ENCODE peak calls at places on chromosomes 2 and 18, in six cellular contexts. B is HepG2, P is endothelial cell of umbilical vein, N is NB4, S is esophagus squamous epithelium, J is H54. A is an unnamed sample.

GRCh38 chr2:240235149-240235803 is 94.8 kb upstream of the OTOS start:
- DNase-seq in B (no peak), P (no peak), N (no peak), S (no peak), J (no peak), A (no peak)

GRCh38 chr2:144332356-144333143 is 187.4 kb downstream of the ZEB2 start:
- DNase-seq in B (peak; percentile 72), P (peak; percentile 88), N (peak; percentile 92), S (peak; percentile 14), J (peak; percentile 76), A (peak; percentile 97)

GRCh38 chr2:201971516-201972228 is 62.0 kb upstream of the FZD7 start:
- DNase-seq in B (no peak), P (no peak), N (peak; percentile 26), S (no peak), J (peak; percentile 21), A (no peak)

GRCh38 chr2:235149240-235149641 is 197.4 kb downstream of the SH3BP4 start:
- DNase-seq in B (no peak), P (no peak), N (no peak), S (no peak), J (no peak), A (no peak)

GRCh38 chr18:8756571-8756970 is 51.2 kb downstream of the MTCL1 start:
- DNase-seq in B (no peak), P (no peak), N (no peak), S (no peak), J (no peak), A (no peak)

GRCh38 chr2:89844221-89844943 is 1152.9 kb downstream of the RPIA start:
- DNase-seq in B (no peak), P (no peak), N (no peak), S (no peak), J (no peak), A (no peak)

GRCh38 chr2:140643761-140644187 is 1487.0 kb downstream of the LRP1B start:
- DNase-seq in B (no peak), P (peak; percentile 40), N (no peak), S (no peak), J (peak; percentile 8), A (no peak)

GRCh38 chr2:66445781-66446177 is 10.9 kb downstream of the MEIS1 start:
- DNase-seq in B (no peak), P (no peak), N (no peak), S (no peak), J (no peak), A (peak; percentile 14)

GRCh38 chr2:133266075-133266925 is 302.0 kb downstream of the NCKAP5 start:
- DNase-seq in B (no peak), P (peak; percentile 13), N (no peak), S (no peak), J (no peak), A (no peak)

GRCh38 chr2:54419855-54420550 is 36.1 kb upstream of the SPTBN1 start:
- DNase-seq in B (no peak), P (no peak), N (no peak), S (no peak), J (no peak), A (no peak)

GRCh38 chr2:144998435-144998834 is 478.5 kb upstream of the ZEB2 start:
- DNase-seq in B (no peak), P (no peak), N (no peak), S (no peak), J (no peak), A (no peak)

GRCh38 chr2:227205701-227206100 is 41.3 kb downstream of the COL4A3 start:
- DNase-seq in B (no peak), P (no peak), N (no peak), S (no peak), J (no peak), A (no peak)

GRCh38 chr2:190598621-190599020 is 50.3 kb upstream of the NAB1 start:
- DNase-seq in B (no peak), P (no peak), N (no peak), S (no peak), J (no peak), A (no peak)

GRCh38 chr2:178530625-178531142 is 50.4 kb downstream of the PLEKHA3 start:
- DNase-seq in B (no peak), P (no peak), N (peak; percentile 93), S (no peak), J (no peak), A (no peak)

GRCh38 chr18:9146224-9146623 is 9.6 kb downstream of the ANKRD12 start:
- DNase-seq in B (no peak), P (no peak), N (no peak), S (no peak), J (no peak), A (no peak)

GRCh38 chr18:13398631-13399030 is 180.1 kb downstream of the LDLRAD4 start:
- DNase-seq in B (no peak), P (no peak), N (no peak), S (no peak), J (no peak), A (no peak)

GRCh38 chr2:10977003-10977402 is 65.3 kb downstream of the KCNF1 start:
- DNase-seq in B (no peak), P (no peak), N (peak; percentile 95), S (no peak), J (no peak), A (no peak)

GRCh38 chr2:217705461-217705860 is 297.3 kb downstream of the TNS1 start:
- DNase-seq in B (no peak), P (no peak), N (no peak), S (no peak), J (no peak), A (no peak)

GRCh38 chr18:47510831-47511230 is 259.4 kb upstream of the SKOR2 start:
- DNase-seq in B (no peak), P (no peak), N (no peak), S (no peak), J (no peak), A (no peak)

GRCh38 chr2:148526509-148527346 is 117.8 kb upstream of the EPC2 start:
- DNase-seq in B (no peak), P (no peak), N (no peak), S (no peak), J (no peak), A (no peak)

GRCh38 chr2:20444993-20445910 is 1.6 kb upstream of the RHOB start:
- DNase-seq in B (no peak), P (peak; percentile 50), N (no peak), S (no peak), J (no peak), A (no peak)

GRCh38 chr2:218859556-218859993 is at the start of gene WNT6:
- DNase-seq in B (no peak), P (no peak), N (peak; percentile 49), S (no peak), J (no peak), A (no peak)

GRCh38 chr2:52724585-52724984 is 1043.0 kb upstream of the CHAC2 start:
- DNase-seq in B (no peak), P (no peak), N (no peak), S (no peak), J (no peak), A (no peak)

DNA sequence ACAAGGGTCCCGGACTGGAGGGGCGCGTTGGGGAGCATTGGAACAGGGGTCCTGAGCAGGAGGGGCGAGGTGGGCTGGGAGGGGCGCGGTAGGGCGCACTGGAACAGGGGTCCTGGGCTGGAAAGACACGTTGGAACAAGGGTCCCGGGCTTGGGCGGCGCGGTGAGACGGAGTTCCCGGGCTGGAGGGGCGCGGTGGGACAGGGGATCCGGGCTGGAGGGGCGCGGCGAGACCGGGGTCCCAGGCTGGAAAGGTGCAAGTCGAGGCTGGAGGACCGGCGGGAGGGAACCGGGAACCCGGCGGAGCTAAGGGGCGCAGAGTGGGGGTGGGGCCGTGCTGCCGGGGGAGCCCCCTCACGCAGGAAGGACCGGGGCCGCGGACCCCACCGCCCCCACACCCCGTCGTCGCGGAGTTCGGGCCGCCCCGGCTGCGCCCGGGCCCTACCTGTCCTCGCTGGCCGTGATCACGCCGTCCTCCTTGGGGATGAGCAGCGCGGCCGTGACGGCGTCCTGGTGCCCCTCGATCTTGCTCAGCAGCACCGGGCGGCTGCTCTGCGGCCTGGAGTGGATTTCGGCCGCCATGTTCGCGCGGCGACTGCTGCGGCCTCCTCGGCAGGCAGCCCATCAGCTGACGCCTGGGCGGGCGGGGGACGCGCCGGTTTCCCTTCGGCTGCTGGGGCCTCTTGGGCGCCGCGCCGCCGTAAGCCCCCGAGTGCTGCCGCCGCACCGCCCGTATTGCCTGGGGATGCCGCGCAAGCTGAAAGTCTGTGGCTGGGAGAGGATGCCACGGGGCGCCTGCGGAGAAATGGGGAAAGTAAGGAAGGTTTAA is at the start of gene WDFY1:
- DNase-seq in B (peak; percentile 75), P (peak; percentile 87), N (peak; percentile 92), S (peak; percentile 33), J (peak; percentile 83), A (peak; percentile 91)
- TF ChIP-seq POLR2A in B (peak; percentile 90), P (peak; percentile 90), N (peak; percentile 63), S (peak; percentile 85), J (peak; percentile 98), A (peak; percentile 81)

GRCh38 chr2:120253021-120253882 is 600 bp downstream of the RALB start:
- DNase-seq in B (peak; percentile 72), P (peak; percentile 66), N (peak; percentile 95), S (peak; percentile 37), J (peak; percentile 76), A (peak; percentile 79)

GRCh38 chr2:120251077-120251476 is 1.6 kb upstream of the RALB start:
- DNase-seq in B (no peak), P (no peak), N (peak; percentile 36), S (no peak), J (no peak), A (peak; percentile 82)

GRCh38 chr2:120251863-120252206 is 817 bp upstream of the RALB start:
- DNase-seq in B (no peak), P (no peak), N (peak; percentile 86), S (no peak), J (no peak), A (peak; percentile 70)

GRCh38 chr2:120254178-120254577 is 1.5 kb downstream of the RALB start:
- DNase-seq in B (no peak), P (peak; percentile 56), N (no peak), S (no peak), J (no peak), A (no peak)

DNA sequence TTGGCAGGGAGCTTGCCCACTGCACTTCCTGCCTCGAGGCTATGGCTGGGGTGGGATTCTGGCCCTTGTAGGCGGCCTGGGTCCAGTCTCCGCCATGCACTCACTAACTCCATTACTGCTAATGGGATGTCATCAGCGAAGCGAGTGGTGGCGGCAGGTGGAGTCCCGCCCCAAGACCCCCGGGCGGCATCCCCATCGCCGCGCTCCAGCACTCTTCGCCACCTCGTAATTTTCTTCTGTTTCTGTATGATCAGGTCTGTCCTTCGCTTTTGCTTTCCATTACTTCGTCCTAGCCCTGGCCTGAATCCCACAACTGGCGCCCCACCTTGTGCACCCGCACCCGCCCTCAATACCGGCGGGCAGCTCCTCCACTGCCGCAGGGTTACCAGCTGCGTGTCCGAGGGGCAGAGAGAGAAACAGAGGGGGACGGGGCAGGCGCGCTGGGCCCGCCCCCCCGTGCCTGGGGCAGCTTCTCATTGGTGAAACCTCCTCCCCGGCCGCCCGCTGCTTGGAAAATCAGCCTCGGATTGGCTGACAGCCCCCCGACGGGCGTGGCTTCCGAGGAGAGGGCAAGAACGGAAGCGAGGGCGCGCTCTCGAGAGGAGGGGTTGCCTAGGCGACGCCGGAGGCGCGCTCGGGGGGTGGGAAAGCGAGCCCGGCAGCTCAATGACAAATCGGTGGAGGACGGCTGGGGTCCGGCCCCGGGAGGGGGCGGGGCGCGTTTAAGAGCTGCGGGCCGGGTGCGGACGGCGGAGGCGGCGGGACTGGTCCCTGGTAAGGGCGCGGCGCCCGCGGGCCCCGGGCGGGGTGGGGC is at the start of gene RALB:
- DNase-seq in B (peak; percentile 98), P (peak; percentile 100), N (peak; percentile 100), S (peak; percentile 99), J (peak; percentile 96), A (peak; percentile 98)
- TF ChIP-seq POLR2A in B (no peak), P (peak; percentile 70), N (peak; percentile 83), S (peak; percentile 72), J (peak; percentile 88), A (peak; percentile 79)

GRCh38 chr18:55642191-55642590 is 54.2 kb upstream of the TCF4 start:
- DNase-seq in B (no peak), P (no peak), N (no peak), S (no peak), J (no peak), A (no peak)
- TF ChIP-seq POLR2A in B (no peak), P (no peak), N (no peak), S (no peak), J (no peak), A (no peak)

GRCh38 chr2:241315183-241315878 is at the start of gene HDLBP:
- DNase-seq in B (peak; percentile 98), P (peak; percentile 99), N (peak; percentile 99), S (peak; percentile 94), J (peak; percentile 96), A (peak; percentile 100)
- TF ChIP-seq POLR2A in B (peak; percentile 84), P (no peak), N (peak; percentile 26), S (peak; percentile 56), J (peak; percentile 75), A (peak; percentile 95)